ENCODE peak calls at places on chromosomes 6 and 20, in eight cellular contexts. Y is heart right ventricle, J is RWPE1, N is breast epithelium, P is tibial nerve, R is dorsolateral prefrontal cortex, E is body of pancreas, B is fibroblast of lung. F is an unnamed sample.

GRCh38 chr6:13407709-13408695 is 79.4 kb downstream of the GFOD1 start:
- DNase-seq in Y (peak), J (peak), N (no peak), P (peak), R (no peak), E (peak), B (peak), F (peak)

GRCh38 chr6:83960704-83961103 is 72.9 kb upstream of the MRAP2 start:
- DNase-seq in Y (no peak), J (no peak), N (no peak), P (no peak), R (no peak), E (no peak), B (no peak), F (no peak)

GRCh38 chr6:78353040-78353439 is 514.3 kb upstream of the IRAK1BP1 start:
- DNase-seq in Y (no peak), J (no peak), N (no peak), P (no peak), R (no peak), E (no peak), B (no peak), F (no peak)

GRCh38 chr6:2665169-2666070 is 85.3 kb downstream of the MYLK4 start:
- DNase-seq in Y (no peak), J (no peak), N (no peak), P (no peak), R (no peak), E (no peak), B (peak), F (peak)

GRCh38 chr6:50007821-50008220 is 14.0 kb downstream of the DEFB110 start:
- DNase-seq in Y (no peak), J (peak), N (no peak), P (no peak), R (no peak), E (no peak), B (peak), F (peak)

GRCh38 chr6:151300267-151300930 is 60.6 kb downstream of the AKAP12 start:
- DNase-seq in Y (no peak), J (no peak), N (no peak), P (no peak), R (no peak), E (no peak), B (no peak), F (no peak)

GRCh38 chr6:150830409-150831165 is 34.9 kb upstream of the MTHFD1L start:
- DNase-seq in Y (no peak), J (no peak), N (no peak), P (no peak), R (no peak), E (no peak), B (peak), F (no peak)

GRCh38 chr6:34926655-34927054 is 37.6 kb downstream of the ANKS1A start:
- DNase-seq in Y (no peak), J (peak), N (no peak), P (no peak), R (no peak), E (no peak), B (peak), F (peak)

GRCh38 chr6:34680802-34681515 is 15.6 kb downstream of the ILRUN start:
- DNase-seq in Y (no peak), J (peak), N (no peak), P (no peak), R (no peak), E (no peak), B (peak), F (no peak)

GRCh38 chr6:106799008-106799952 is 169.9 kb downstream of the QRSL1 start:
- DNase-seq in Y (no peak), J (peak), N (no peak), P (no peak), R (no peak), E (peak), B (peak), F (peak)

GRCh38 chr6:103910018-103910417 is 949.7 kb downstream of the HACE1 start:
- DNase-seq in Y (no peak), J (no peak), N (no peak), P (no peak), R (no peak), E (no peak), B (no peak), F (no peak)

GRCh38 chr6:3609388-3609787 is 142.1 kb downstream of the PXDC1 start:
- DNase-seq in Y (no peak), J (no peak), N (peak), P (no peak), R (no peak), E (no peak), B (no peak), F (no peak)

GRCh38 chr6:35544748-35545361 is 32.2 kb upstream of the TULP1 start:
- DNase-seq in Y (no peak), J (peak), N (no peak), P (no peak), R (no peak), E (no peak), B (no peak), F (peak)

GRCh38 chr6:75204222-75204958 is 1.5 kb downstream of the COL12A1 start:
- DNase-seq in Y (peak), J (peak), N (peak), P (peak), R (peak), E (peak), B (peak), F (peak)

GRCh38 chr20:42494290-42494689 is 695.4 kb downstream of the PTPRT start:
- DNase-seq in Y (no peak), J (no peak), N (no peak), P (no peak), R (no peak), E (no peak), B (no peak), F (no peak)

GRCh38 chr6:14665827-14666724 is 548.5 kb downstream of the CD83 start:
- DNase-seq in Y (no peak), J (peak), N (no peak), P (peak), R (no peak), E (no peak), B (peak), F (peak)

GRCh38 chr6:105892577-105893262 is 193.4 kb upstream of the PRDM1 start:
- DNase-seq in Y (no peak), J (no peak), N (no peak), P (no peak), R (no peak), E (peak), B (peak), F (no peak)

GRCh38 chr6:101490857-101491256 is 97.3 kb downstream of the GRIK2 start:
- DNase-seq in Y (no peak), J (no peak), N (no peak), P (no peak), R (no peak), E (no peak), B (peak), F (peak)

GRCh38 chr6:105459049-105459448 is 56.2 kb upstream of the PREP start:
- DNase-seq in Y (no peak), J (no peak), N (no peak), P (no peak), R (no peak), E (no peak), B (peak), F (peak)

GRCh38 chr20:44015733-44016103 is 101.1 kb downstream of the TOX2 start:
- DNase-seq in Y (no peak), J (no peak), N (no peak), P (no peak), R (no peak), E (no peak), B (no peak), F (no peak)

GRCh38 chr20:37406010-37406998 is 60.4 kb downstream of the SRC start:
- DNase-seq in Y (no peak), J (peak), N (no peak), P (no peak), R (peak), E (peak), B (peak), F (no peak)

GRCh38 chr6:72674842-72675241 is 53.0 kb downstream of the KCNQ5 start:
- DNase-seq in Y (no peak), J (no peak), N (no peak), P (no peak), R (no peak), E (no peak), B (no peak), F (no peak)

GRCh38 chr6:38673397-38674165 is 29.4 kb downstream of the GLO1 start:
- DNase-seq in Y (no peak), J (peak), N (no peak), P (no peak), R (no peak), E (peak), B (no peak), F (no peak)

GRCh38 chr6:56024931-56025330 is 149.5 kb upstream of the BMP5 start:
- DNase-seq in Y (no peak), J (no peak), N (no peak), P (no peak), R (no peak), E (no peak), B (no peak), F (no peak)
- TF ChIP-seq CTCF in Y (no peak), J (no peak), N (no peak), P (no peak), R (no peak), E (no peak), B (no peak), F (no peak)

GRCh38 chr6:27321370-27321769 is 9.3 kb upstream of the POM121L2 start:
- DNase-seq in Y (no peak), J (no peak), N (no peak), P (no peak), R (no peak), E (no peak), B (no peak), F (no peak)
- TF ChIP-seq CTCF in Y (no peak), J (no peak), N (no peak), P (no peak), R (no peak), E (no peak), B (no peak), F (no peak)

DNA sequence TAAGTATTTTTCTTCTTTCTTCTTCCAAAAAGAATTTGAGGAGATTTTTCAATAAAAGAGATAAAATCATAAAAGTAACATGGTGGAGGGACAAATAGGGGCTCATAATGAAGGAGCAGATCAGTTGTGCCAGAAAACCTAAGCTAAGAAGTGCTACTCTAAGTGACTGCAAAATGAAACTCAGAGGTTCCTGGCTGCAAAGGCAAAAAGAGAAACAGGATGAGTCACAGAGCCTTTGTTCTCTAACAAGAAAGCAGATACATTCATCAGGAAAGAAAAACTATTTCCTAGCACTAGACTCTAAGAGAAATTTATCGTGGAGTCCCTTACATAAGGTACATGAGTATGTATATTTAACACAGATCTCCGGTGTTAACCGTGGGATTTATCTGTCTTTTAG is 49.8 kb downstream of the TSHZ2 start:
- DNase-seq in Y (no peak), J (peak), N (no peak), P (no peak), R (no peak), E (no peak), B (peak), F (peak)
- TF ChIP-seq CTCF in Y (no peak), J (no peak), N (no peak), P (no peak), R (no peak), E (no peak), B (no peak), F (no peak)

GRCh38 chr6:160221423-160221822 is 37.2 kb downstream of the SLC22A2 start:
- DNase-seq in Y (no peak), J (peak), N (no peak), P (no peak), R (no peak), E (no peak), B (peak), F (peak)
- TF ChIP-seq CTCF in Y (no peak), J (peak), N (no peak), P (no peak), R (no peak), E (peak), B (no peak), F (peak)

DNA sequence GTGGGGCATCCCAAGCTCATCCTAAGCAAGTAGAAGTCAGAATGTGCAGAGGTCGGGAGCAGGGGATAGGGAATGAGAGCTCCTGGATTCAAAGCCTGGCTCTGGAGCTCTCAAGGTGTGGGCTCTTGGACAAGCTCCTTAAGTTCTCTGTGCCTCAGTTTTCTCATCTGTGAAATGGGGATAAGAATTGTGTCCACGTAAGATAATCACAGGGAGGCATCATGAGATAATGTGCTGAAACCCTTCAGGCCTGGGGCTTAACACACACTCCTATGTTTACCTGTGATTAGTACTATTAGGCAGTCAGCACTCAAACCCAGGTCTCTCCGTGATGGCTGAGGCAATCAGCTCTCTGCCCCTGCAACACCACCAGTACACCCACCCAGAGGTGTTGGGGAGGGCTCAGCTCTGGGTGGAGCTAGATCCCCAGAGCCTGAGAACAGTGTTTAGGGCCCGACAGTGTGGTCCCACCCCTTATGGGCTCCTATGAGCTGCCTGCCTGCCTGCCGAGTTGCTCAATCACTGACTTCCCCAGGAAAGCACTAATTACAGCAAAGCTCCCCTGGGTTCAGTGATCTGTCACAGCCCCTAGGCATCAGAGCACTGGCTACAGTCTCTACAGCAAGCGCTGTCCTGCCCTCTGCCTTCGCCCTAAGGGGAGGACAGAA is 6.3 kb upstream of the SIRPA start:
- DNase-seq in Y (no peak), J (peak), N (no peak), P (no peak), R (no peak), E (no peak), B (no peak), F (peak)
- TF ChIP-seq CTCF in Y (no peak), J (no peak), N (no peak), P (no peak), R (no peak), E (no peak), B (no peak), F (no peak)

GRCh38 chr20:31547017-31547675 is 32.9 kb downstream of the HM13 start:
- DNase-seq in Y (peak), J (peak), N (peak), P (peak), R (peak), E (peak), B (peak), F (no peak)
- TF ChIP-seq CTCF in Y (peak), J (no peak), N (no peak), P (no peak), R (no peak), E (peak), B (no peak), F (peak)

DNA sequence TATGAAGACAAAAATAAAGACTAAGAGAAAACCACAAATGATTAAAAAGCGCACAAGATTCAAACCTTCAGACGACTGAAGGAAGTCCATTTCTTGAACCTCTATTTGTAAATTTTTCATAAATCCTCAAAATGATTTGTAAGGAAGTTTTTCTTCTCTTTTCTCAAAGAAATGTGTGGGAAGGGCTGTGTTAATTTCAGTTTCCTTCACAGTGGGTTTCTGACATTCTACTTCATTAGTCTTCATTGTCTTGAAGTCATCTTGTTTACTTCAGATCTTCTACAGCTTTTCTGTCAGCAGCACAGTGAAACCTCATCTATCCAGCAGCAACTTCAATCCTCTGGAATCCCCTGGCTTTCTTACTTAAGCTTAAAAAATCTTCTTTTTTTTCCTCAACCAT is 87.6 kb upstream of the MYLIP start:
- DNase-seq in Y (no peak), J (no peak), N (no peak), P (no peak), R (no peak), E (no peak), B (no peak), F (no peak)
- TF ChIP-seq CTCF in Y (no peak), J (no peak), N (no peak), P (no peak), R (no peak), E (no peak), B (no peak), F (no peak)

DNA sequence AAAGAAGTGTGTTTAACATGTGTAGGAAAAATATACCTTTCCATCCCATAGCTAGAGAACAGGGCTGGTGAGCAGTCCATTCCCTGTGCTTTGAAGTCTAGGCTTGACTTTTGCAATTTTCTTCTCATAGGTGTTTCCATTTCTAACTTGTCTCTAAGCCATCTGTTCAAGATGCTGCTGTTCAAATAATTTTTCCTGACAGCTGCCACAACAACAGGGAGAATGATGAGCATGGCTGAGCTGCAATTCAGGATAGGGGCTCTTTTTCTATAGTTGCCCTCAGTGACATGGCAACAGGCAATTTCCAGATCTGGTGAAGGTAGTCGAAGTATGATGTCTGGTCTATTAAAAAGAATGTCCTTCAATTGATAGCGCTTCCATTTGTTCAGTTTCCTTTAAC is 103.0 kb upstream of the HS3ST5 start:
- DNase-seq in Y (no peak), J (no peak), N (no peak), P (no peak), R (no peak), E (no peak), B (no peak), F (no peak)
- TF ChIP-seq CTCF in Y (no peak), J (no peak), N (no peak), P (no peak), R (no peak), E (no peak), B (no peak), F (no peak)

F was measured in foreskin keratinocyte.